ENCODE peak calls at places on chromosomes 1 and 21, in six cellular contexts. E is CD8-positive, alpha-beta T cell; Q is A549; U is Karpas-422; R is left lobe of liver; A is MCF 10A. D is an unnamed sample.
A peak's percentile ranks its signal among the peaks of the same experiment; 100 is the strongest.

GRCh38 chr1:198443374-198444233 is 96.9 kb downstream of the ATP6V1G3 start:
- DNase-seq in Q (peak; percentile 91), R (no peak), A (peak; percentile 99), U (no peak), E (no peak), D (no peak)

GRCh38 chr1:93751391-93752250 is 70.0 kb upstream of the BCAR3 start:
- DNase-seq in R (peak; percentile 81), Q (no peak), A (no peak), E (no peak), U (no peak), D (no peak)

GRCh38 chr1:54310439-54311328 is 95.5 kb downstream of the SSBP3 start:
- DNase-seq in E (no peak), Q (peak; percentile 22), U (peak; percentile 67), A (peak; percentile 41), R (no peak), D (no peak)

GRCh38 chr1:201172336-201172735 is 18.1 kb upstream of the TMEM9 start:
- DNase-seq in U (no peak), E (no peak), Q (no peak), R (no peak), A (no peak), D (no peak)

GRCh38 chr1:208466054-208466590 is 221.9 kb upstream of the PLXNA2 start:
- DNase-seq in E (no peak), U (no peak), R (no peak), A (no peak), Q (no peak), D (no peak)

GRCh38 chr1:232274236-232274855 is 355.6 kb downstream of the SIPA1L2 start:
- DNase-seq in A (no peak), R (no peak), U (no peak), Q (no peak), E (no peak), D (no peak)

GRCh38 chr1:52621950-52622349 is 11.0 kb upstream of the SHISAL2A start:
- DNase-seq in E (no peak), R (no peak), Q (no peak), U (no peak), A (no peak), D (no peak)

GRCh38 chr1:56435434-56436337 is 143.7 kb downstream of the PLPP3 start:
- DNase-seq in A (no peak), R (no peak), E (no peak), Q (no peak), U (no peak), D (no peak)

GRCh38 chr1:192766009-192766625 is 42.7 kb upstream of the RGS2 start:
- DNase-seq in U (no peak), E (no peak), R (no peak), Q (no peak), A (peak; percentile 32), D (no peak)

GRCh38 chr1:236809133-236809532 is 14.0 kb downstream of the MTR start:
- DNase-seq in A (no peak), Q (no peak), E (no peak), U (no peak), R (no peak), D (no peak)

GRCh38 chr21:36260030-36260787 is 59.8 kb upstream of the MORC3 start:
- DNase-seq in E (no peak), Q (peak; percentile 40), A (peak; percentile 72), R (no peak), U (peak; percentile 84), D (peak; percentile 18)

GRCh38 chr1:235739631-235740030 is 90.0 kb upstream of the GNG4 start:
- DNase-seq in A (peak; percentile 28), E (no peak), R (no peak), Q (no peak), U (no peak), D (no peak)

GRCh38 chr1:58932820-58933598 is 149.2 kb upstream of the JUN start:
- DNase-seq in Q (peak; percentile 97), U (no peak), A (peak; percentile 99), R (peak; percentile 51), E (no peak), D (no peak)

GRCh38 chr21:42472521-42472920 is 23.5 kb downstream of the RSPH1 start:
- DNase-seq in U (no peak), E (no peak), R (no peak), Q (no peak), A (no peak), D (no peak)

GRCh38 chr1:154329551-154330131 is 4.3 kb downstream of the ATP8B2 start:
- DNase-seq in U (no peak), E (no peak), Q (no peak), R (no peak), A (no peak), D (no peak)

GRCh38 chr1:40848530-40849189 is 13.5 kb downstream of the CITED4 start:
- DNase-seq in Q (peak; percentile 74), U (peak; percentile 71), A (peak; percentile 86), R (peak; percentile 78), E (no peak), D (no peak)

GRCh38 chr1:9651565-9652378 is at the start of gene PIK3CD:
- DNase-seq in A (no peak), R (no peak), Q (peak; percentile 22), U (peak; percentile 81), E (no peak), D (peak; percentile 29)

GRCh38 chr1:62991152-62991551 is 207.2 kb downstream of the ATG4C start:
- DNase-seq in Q (no peak), E (no peak), A (peak; percentile 16), R (no peak), U (no peak), D (no peak)

GRCh38 chr1:47778280-47778679 is 218.9 kb downstream of the TRABD2B start:
- DNase-seq in A (no peak), E (no peak), R (no peak), U (no peak), Q (no peak), D (no peak)

GRCh38 chr1:69765941-69766340 is 198.2 kb downstream of the LRRC7 start:
- DNase-seq in E (no peak), R (no peak), Q (no peak), U (no peak), A (no peak), D (no peak)

GRCh38 chr1:56265205-56265604 is 314.2 kb downstream of the PLPP3 start:
- DNase-seq in U (no peak), R (no peak), A (no peak), Q (no peak), E (no peak), D (no peak)

GRCh38 chr1:236253918-236254637 is 27.7 kb downstream of the ERO1B start:
- DNase-seq in U (no peak), E (no peak), Q (no peak), A (no peak), R (no peak), D (no peak)

GRCh38 chr1:9753121-9753531 is 70.6 kb downstream of the CLSTN1 start:
- DNase-seq in U (no peak), A (peak; percentile 80), E (no peak), R (no peak), Q (no peak), D (no peak)

GRCh38 chr1:227661495-227661894 is 73.6 kb downstream of the JMJD4 start:
- DNase-seq in U (no peak), R (no peak), E (no peak), A (no peak), Q (peak; percentile 23), D (no peak)

GRCh38 chr1:26016258-26016943 is 5.2 kb upstream of the EXTL1 start:
- DNase-seq in U (no peak), R (no peak), E (no peak), Q (no peak), A (no peak), D (no peak)

GRCh38 chr1:234260578-234260977 is 112.7 kb upstream of the COA6 start:
- DNase-seq in Q (no peak), A (peak; percentile 90), E (no peak), R (no peak), U (no peak), D (peak; percentile 27)

GRCh38 chr21:42855937-42856335 is 23.4 kb downstream of the WDR4 start:
- DNase-seq in U (no peak), A (no peak), Q (no peak), E (no peak), R (no peak), D (no peak)

D was measured in stimulated activated CD4-positive, alpha-beta T cell treated with anti-CD3 and anti-CD28 coated beads, Interleukin-15, amount 100 ng/mL, for 48 hours.